ENCODE peak calls at places on chromosomes 13 and 19, in seven cellular contexts. One of them, this sample, is unnamed.

GRCh38 chr13:97298816-97299215 is 76.7 kb downstream of the MBNL2 start:
- DNase-seq in astrocyte of the spinal cord: peak
- DNase-seq in upper lobe of right lung: no peak
- DNase-seq in fibroblast of lung: peak
- DNase-seq in suprapubic skin: no peak
- DNase-seq in cardiac fibroblast: no peak
- DNase-seq in tibial artery: no peak
- DNase-seq in this sample: no peak

GRCh38 chr19:43519436-43520088 is 7.4 kb downstream of the ETHE1 start:
- DNase-seq in upper lobe of right lung: peak
- DNase-seq in suprapubic skin: no peak
- DNase-seq in tibial artery: peak
- DNase-seq in cardiac fibroblast: peak
- DNase-seq in astrocyte of the spinal cord: peak
- DNase-seq in fibroblast of lung: peak
- DNase-seq in this sample: no peak

GRCh38 chr13:43583331-43583730 is 203.4 kb downstream of the ENOX1 start:
- DNase-seq in tibial artery: no peak
- DNase-seq in cardiac fibroblast: no peak
- DNase-seq in fibroblast of lung: no peak
- DNase-seq in astrocyte of the spinal cord: no peak
- DNase-seq in suprapubic skin: no peak
- DNase-seq in upper lobe of right lung: no peak
- DNase-seq in this sample: no peak

GRCh38 chr19:16070366-16070990 is 5.8 kb upstream of the TPM4 start:
- DNase-seq in astrocyte of the spinal cord: no peak
- DNase-seq in cardiac fibroblast: no peak
- DNase-seq in tibial artery: peak
- DNase-seq in fibroblast of lung: no peak
- DNase-seq in suprapubic skin: peak
- DNase-seq in upper lobe of right lung: peak
- DNase-seq in this sample: no peak

GRCh38 chr19:54790711-54791110 is 12.7 kb upstream of the KIR2DL4 start:
- DNase-seq in suprapubic skin: no peak
- DNase-seq in tibial artery: no peak
- DNase-seq in upper lobe of right lung: no peak
- DNase-seq in cardiac fibroblast: no peak
- DNase-seq in fibroblast of lung: no peak
- DNase-seq in astrocyte of the spinal cord: no peak
- DNase-seq in this sample: peak

GRCh38 chr19:46783670-46784069 is 4.7 kb downstream of the SLC1A5 start:
- DNase-seq in astrocyte of the spinal cord: no peak
- DNase-seq in cardiac fibroblast: no peak
- DNase-seq in suprapubic skin: no peak
- DNase-seq in tibial artery: no peak
- DNase-seq in upper lobe of right lung: no peak
- DNase-seq in fibroblast of lung: no peak
- DNase-seq in this sample: no peak

GRCh38 chr13:21637296-21637695 is 33.3 kb upstream of the MICU2 start:
- DNase-seq in fibroblast of lung: peak
- DNase-seq in upper lobe of right lung: peak
- DNase-seq in cardiac fibroblast: peak
- DNase-seq in tibial artery: no peak
- DNase-seq in astrocyte of the spinal cord: peak
- DNase-seq in suprapubic skin: no peak
- DNase-seq in this sample: no peak

GRCh38 chr13:27662738-27663470 is 41.2 kb downstream of the POLR1D start:
- DNase-seq in fibroblast of lung: no peak
- DNase-seq in astrocyte of the spinal cord: no peak
- DNase-seq in upper lobe of right lung: no peak
- DNase-seq in tibial artery: no peak
- DNase-seq in cardiac fibroblast: no peak
- DNase-seq in suprapubic skin: no peak
- DNase-seq in this sample: no peak

GRCh38 chr19:43438291-43439162 is 23.8 kb downstream of the TEX101 start:
- DNase-seq in upper lobe of right lung: no peak
- DNase-seq in tibial artery: no peak
- DNase-seq in astrocyte of the spinal cord: no peak
- DNase-seq in suprapubic skin: no peak
- DNase-seq in cardiac fibroblast: peak
- DNase-seq in fibroblast of lung: peak
- DNase-seq in this sample: no peak

GRCh38 chr19:13974073-13974472 is 21.8 kb downstream of the DCAF15 start:
- DNase-seq in upper lobe of right lung: no peak
- DNase-seq in cardiac fibroblast: no peak
- DNase-seq in astrocyte of the spinal cord: no peak
- DNase-seq in suprapubic skin: no peak
- DNase-seq in tibial artery: no peak
- DNase-seq in fibroblast of lung: no peak
- DNase-seq in this sample: no peak

GRCh38 chr19:33226550-33227241 is 1.0 kb upstream of the SLC7A10 start:
- DNase-seq in suprapubic skin: no peak
- DNase-seq in astrocyte of the spinal cord: no peak
- DNase-seq in fibroblast of lung: peak
- DNase-seq in tibial artery: no peak
- DNase-seq in cardiac fibroblast: no peak
- DNase-seq in upper lobe of right lung: peak
- DNase-seq in this sample: no peak

GRCh38 chr13:32150794-32151193 is 119.2 kb downstream of the FRY start:
- DNase-seq in tibial artery: peak
- DNase-seq in suprapubic skin: peak
- DNase-seq in fibroblast of lung: peak
- DNase-seq in cardiac fibroblast: peak
- DNase-seq in upper lobe of right lung: no peak
- DNase-seq in astrocyte of the spinal cord: peak
- DNase-seq in this sample: no peak

GRCh38 chr13:85806553-85807175 is 7.4 kb upstream of the SLITRK6 start:
- DNase-seq in fibroblast of lung: peak
- DNase-seq in cardiac fibroblast: peak
- DNase-seq in astrocyte of the spinal cord: peak
- DNase-seq in upper lobe of right lung: no peak
- DNase-seq in suprapubic skin: no peak
- DNase-seq in tibial artery: no peak
- DNase-seq in this sample: no peak

GRCh38 chr19:51093066-51093465 is 10.4 kb upstream of the KLK14 start:
- DNase-seq in astrocyte of the spinal cord: no peak
- DNase-seq in suprapubic skin: no peak
- DNase-seq in fibroblast of lung: no peak
- DNase-seq in tibial artery: no peak
- DNase-seq in upper lobe of right lung: no peak
- DNase-seq in cardiac fibroblast: no peak
- DNase-seq in this sample: no peak

GRCh38 chr13:40165533-40165932 is 500.9 kb downstream of the FOXO1 start:
- DNase-seq in upper lobe of right lung: no peak
- DNase-seq in cardiac fibroblast: no peak
- DNase-seq in suprapubic skin: no peak
- DNase-seq in tibial artery: no peak
- DNase-seq in fibroblast of lung: no peak
- DNase-seq in astrocyte of the spinal cord: no peak
- DNase-seq in this sample: no peak

GRCh38 chr13:49791753-49792549 is 531 bp downstream of the KPNA3 start:
- DNase-seq in tibial artery: peak
- DNase-seq in suprapubic skin: peak
- DNase-seq in astrocyte of the spinal cord: peak
- DNase-seq in cardiac fibroblast: peak
- DNase-seq in upper lobe of right lung: peak
- DNase-seq in fibroblast of lung: peak
- DNase-seq in this sample: peak

GRCh38 chr19:29294343-29294811 is 81.4 kb upstream of the UQCRFS1 start:
- DNase-seq in tibial artery: peak
- DNase-seq in fibroblast of lung: no peak
- DNase-seq in suprapubic skin: no peak
- DNase-seq in cardiac fibroblast: no peak
- DNase-seq in upper lobe of right lung: no peak
- DNase-seq in astrocyte of the spinal cord: no peak
- DNase-seq in this sample: no peak

GRCh38 chr13:75850915-75851314 is 214.8 kb downstream of the LMO7 start:
- DNase-seq in fibroblast of lung: no peak
- DNase-seq in tibial artery: no peak
- DNase-seq in cardiac fibroblast: no peak
- DNase-seq in astrocyte of the spinal cord: no peak
- DNase-seq in suprapubic skin: no peak
- DNase-seq in upper lobe of right lung: no peak
- DNase-seq in this sample: no peak

GRCh38 chr19:44571830-44572661 is 41.3 kb upstream of the IGSF23 start:
- DNase-seq in tibial artery: no peak
- DNase-seq in cardiac fibroblast: no peak
- DNase-seq in astrocyte of the spinal cord: no peak
- DNase-seq in fibroblast of lung: no peak
- DNase-seq in suprapubic skin: no peak
- DNase-seq in upper lobe of right lung: no peak
- DNase-seq in this sample: no peak

GRCh38 chr13:92573467-92574057 is 653.0 kb upstream of the GPC6 start:
- DNase-seq in cardiac fibroblast: peak
- DNase-seq in fibroblast of lung: peak
- DNase-seq in astrocyte of the spinal cord: peak
- DNase-seq in tibial artery: no peak
- DNase-seq in suprapubic skin: no peak
- DNase-seq in upper lobe of right lung: no peak
- DNase-seq in this sample: no peak

GRCh38 chr13:26628706-26629105 is 71.2 kb downstream of the WASF3 start:
- DNase-seq in cardiac fibroblast: peak
- DNase-seq in tibial artery: no peak
- DNase-seq in suprapubic skin: no peak
- DNase-seq in fibroblast of lung: peak
- DNase-seq in astrocyte of the spinal cord: peak
- DNase-seq in upper lobe of right lung: no peak
- DNase-seq in this sample: no peak

GRCh38 chr13:96525715-96526114 is 435.8 kb downstream of the HS6ST3 start:
- DNase-seq in upper lobe of right lung: no peak
- DNase-seq in cardiac fibroblast: peak
- DNase-seq in suprapubic skin: no peak
- DNase-seq in astrocyte of the spinal cord: no peak
- DNase-seq in tibial artery: no peak
- DNase-seq in fibroblast of lung: no peak
- DNase-seq in this sample: no peak

GRCh38 chr13:50531917-50532899 is 311.3 kb downstream of the DLEU7 start:
- DNase-seq in upper lobe of right lung: no peak
- DNase-seq in tibial artery: no peak
- DNase-seq in fibroblast of lung: peak
- DNase-seq in cardiac fibroblast: peak
- DNase-seq in suprapubic skin: no peak
- DNase-seq in astrocyte of the spinal cord: peak
- DNase-seq in this sample: no peak

GRCh38 chr13:29954082-29955043 is 103.9 kb upstream of the UBL3 start:
- DNase-seq in upper lobe of right lung: no peak
- DNase-seq in cardiac fibroblast: no peak
- DNase-seq in astrocyte of the spinal cord: no peak
- DNase-seq in suprapubic skin: no peak
- DNase-seq in tibial artery: no peak
- DNase-seq in fibroblast of lung: no peak
- DNase-seq in this sample: no peak

DNA sequence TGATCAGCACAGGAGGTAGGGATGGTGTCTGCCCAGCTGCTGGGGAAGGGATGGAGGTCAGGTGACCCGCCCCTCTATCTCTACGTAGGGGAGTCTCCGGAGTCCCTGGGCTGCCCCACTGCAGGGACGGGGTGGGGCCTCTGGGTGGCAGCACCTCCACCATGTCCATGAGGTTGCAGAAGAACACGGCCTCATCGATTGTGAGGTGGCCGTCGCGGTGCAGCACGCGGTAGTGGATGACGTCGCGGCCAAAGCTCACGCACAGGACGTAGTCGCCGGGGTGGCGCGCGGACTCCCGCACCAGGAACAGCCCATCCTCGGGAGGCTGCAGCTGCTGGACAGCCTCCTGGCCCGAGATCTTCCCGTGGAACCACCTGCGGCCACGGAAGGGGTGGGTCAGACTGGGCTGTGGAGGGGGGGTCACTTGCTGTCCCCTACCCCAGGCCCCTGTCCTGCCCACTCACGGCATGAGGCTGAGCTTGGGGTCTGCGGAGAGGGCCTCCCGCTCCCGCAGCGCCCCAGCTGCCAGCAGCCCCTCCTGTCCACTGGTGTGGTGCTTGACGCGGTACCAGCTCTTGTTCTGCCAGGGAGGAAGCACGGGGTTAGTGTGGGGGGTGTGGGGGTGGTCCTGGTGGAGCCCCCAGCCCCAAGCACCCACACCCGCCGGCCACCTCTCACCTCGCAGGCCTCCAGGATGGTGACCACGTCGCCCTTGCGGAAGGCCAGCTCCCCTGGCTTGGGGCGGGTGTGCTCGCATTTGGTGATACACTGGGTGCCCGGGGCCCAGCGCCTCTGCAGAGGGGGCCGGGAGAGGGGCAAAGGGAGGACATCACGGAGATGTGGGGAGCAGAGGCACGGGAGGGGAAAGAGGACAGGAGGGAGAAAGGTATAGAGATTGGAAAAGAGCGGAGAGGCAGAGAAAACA is 2.3 kb downstream of the MATK start:
- DNase-seq in astrocyte of the spinal cord: no peak
- DNase-seq in cardiac fibroblast: no peak
- DNase-seq in fibroblast of lung: no peak
- DNase-seq in suprapubic skin: no peak
- DNase-seq in tibial artery: no peak
- DNase-seq in upper lobe of right lung: peak
- DNase-seq in this sample: no peak
- TF ChIP-seq CTCF in astrocyte of the spinal cord: peak
- TF ChIP-seq CTCF in cardiac fibroblast: peak
- TF ChIP-seq CTCF in fibroblast of lung: no peak
- TF ChIP-seq CTCF in suprapubic skin: no peak
- TF ChIP-seq CTCF in tibial artery: no peak
- TF ChIP-seq CTCF in upper lobe of right lung: peak
- TF ChIP-seq CTCF in this sample: peak

GRCh38 chr19:4660181-4660791 is 9.9 kb downstream of the MYDGF start:
- DNase-seq in suprapubic skin: no peak
- DNase-seq in tibial artery: no peak
- DNase-seq in upper lobe of right lung: no peak
- DNase-seq in fibroblast of lung: no peak
- DNase-seq in cardiac fibroblast: no peak
- DNase-seq in astrocyte of the spinal cord: no peak
- DNase-seq in this sample: no peak
- TF ChIP-seq CTCF in suprapubic skin: no peak
- TF ChIP-seq CTCF in tibial artery: no peak
- TF ChIP-seq CTCF in upper lobe of right lung: peak
- TF ChIP-seq CTCF in fibroblast of lung: no peak
- TF ChIP-seq CTCF in cardiac fibroblast: peak
- TF ChIP-seq CTCF in astrocyte of the spinal cord: peak
- TF ChIP-seq CTCF in this sample: peak

GRCh38 chr13:102380012-102380411 is 21.8 kb downstream of the FGF14 start:
- DNase-seq in tibial artery: no peak
- DNase-seq in upper lobe of right lung: no peak
- DNase-seq in fibroblast of lung: no peak
- DNase-seq in astrocyte of the spinal cord: no peak
- DNase-seq in suprapubic skin: no peak
- DNase-seq in cardiac fibroblast: no peak
- DNase-seq in this sample: no peak
- TF ChIP-seq CTCF in tibial artery: no peak
- TF ChIP-seq CTCF in upper lobe of right lung: no peak
- TF ChIP-seq CTCF in fibroblast of lung: no peak
- TF ChIP-seq CTCF in astrocyte of the spinal cord: no peak
- TF ChIP-seq CTCF in suprapubic skin: no peak
- TF ChIP-seq CTCF in cardiac fibroblast: no peak
- TF ChIP-seq CTCF in this sample: no peak

GRCh38 chr19:19165396-19165795 is 4.7 kb downstream of the MEF2B start:
- DNase-seq in fibroblast of lung: no peak
- DNase-seq in upper lobe of right lung: no peak
- DNase-seq in astrocyte of the spinal cord: no peak
- DNase-seq in cardiac fibroblast: no peak
- DNase-seq in suprapubic skin: no peak
- DNase-seq in tibial artery: no peak
- DNase-seq in this sample: no peak
- TF ChIP-seq CTCF in fibroblast of lung: no peak
- TF ChIP-seq CTCF in upper lobe of right lung: no peak
- TF ChIP-seq CTCF in astrocyte of the spinal cord: no peak
- TF ChIP-seq CTCF in cardiac fibroblast: no peak
- TF ChIP-seq CTCF in suprapubic skin: no peak
- TF ChIP-seq CTCF in tibial artery: no peak
- TF ChIP-seq CTCF in this sample: no peak